ENCODE peak calls at places on chromosome 13, in six cellular contexts. One of them, this sample, is unnamed.

GRCh38 chr13:94198666-94199065 is 280.8 kb downstream of the DCT start:
- DNase-seq in hippocampal formation: no peak
- DNase-seq in ACHN: no peak
- DNase-seq in neural crest cell: no peak
- DNase-seq in stimulated activated CD8-positive, alpha-beta memory T cell treated with anti-CD3 and anti-CD28 coated beads, Interleukin-4, amount 100 ng/mL, for 1 hour: no peak
- DNase-seq in cardiac muscle cell: no peak
- DNase-seq in this sample: no peak

GRCh38 chr13:70896136-70896535 is 787.9 kb upstream of the KLHL1 start:
- DNase-seq in stimulated activated CD8-positive, alpha-beta memory T cell treated with anti-CD3 and anti-CD28 coated beads, Interleukin-4, amount 100 ng/mL, for 1 hour: no peak
- DNase-seq in neural crest cell: no peak
- DNase-seq in cardiac muscle cell: no peak
- DNase-seq in ACHN: no peak
- DNase-seq in hippocampal formation: no peak
- DNase-seq in this sample: no peak

GRCh38 chr13:35733832-35734231 is 257.3 kb upstream of the MAB21L1 start:
- DNase-seq in hippocampal formation: no peak
- DNase-seq in neural crest cell: no peak
- DNase-seq in stimulated activated CD8-positive, alpha-beta memory T cell treated with anti-CD3 and anti-CD28 coated beads, Interleukin-4, amount 100 ng/mL, for 1 hour: no peak
- DNase-seq in cardiac muscle cell: no peak
- DNase-seq in ACHN: no peak
- DNase-seq in this sample: no peak

GRCh38 chr13:72504026-72504925 is 223.2 kb downstream of the MZT1 start:
- DNase-seq in cardiac muscle cell: no peak
- DNase-seq in neural crest cell: no peak
- DNase-seq in hippocampal formation: peak; percentile 35
- DNase-seq in ACHN: peak; percentile 0
- DNase-seq in stimulated activated CD8-positive, alpha-beta memory T cell treated with anti-CD3 and anti-CD28 coated beads, Interleukin-4, amount 100 ng/mL, for 1 hour: no peak
- DNase-seq in this sample: no peak

GRCh38 chr13:31160857-31161582 is 684 bp downstream of the HSPH1 start:
- DNase-seq in cardiac muscle cell: peak; percentile 86
- DNase-seq in hippocampal formation: peak; percentile 52
- DNase-seq in ACHN: peak; percentile 70
- DNase-seq in stimulated activated CD8-positive, alpha-beta memory T cell treated with anti-CD3 and anti-CD28 coated beads, Interleukin-4, amount 100 ng/mL, for 1 hour: peak; percentile 1
- DNase-seq in neural crest cell: peak; percentile 42
- DNase-seq in this sample: peak; percentile 38

GRCh38 chr13:28659611-28659970 is 661 bp downstream of the POMP start:
- DNase-seq in neural crest cell: no peak
- DNase-seq in stimulated activated CD8-positive, alpha-beta memory T cell treated with anti-CD3 and anti-CD28 coated beads, Interleukin-4, amount 100 ng/mL, for 1 hour: no peak
- DNase-seq in cardiac muscle cell: no peak
- DNase-seq in ACHN: peak; percentile 65
- DNase-seq in hippocampal formation: no peak
- DNase-seq in this sample: no peak

GRCh38 chr13:104586010-104586746 is 1520.0 kb upstream of the SLC10A2 start:
- DNase-seq in ACHN: peak; percentile 77
- DNase-seq in cardiac muscle cell: no peak
- DNase-seq in neural crest cell: no peak
- DNase-seq in stimulated activated CD8-positive, alpha-beta memory T cell treated with anti-CD3 and anti-CD28 coated beads, Interleukin-4, amount 100 ng/mL, for 1 hour: no peak
- DNase-seq in hippocampal formation: no peak
- DNase-seq in this sample: peak; percentile 19

GRCh38 chr13:41053384-41053826 is 7.9 kb upstream of the WBP4 start:
- DNase-seq in neural crest cell: no peak
- DNase-seq in stimulated activated CD8-positive, alpha-beta memory T cell treated with anti-CD3 and anti-CD28 coated beads, Interleukin-4, amount 100 ng/mL, for 1 hour: no peak
- DNase-seq in ACHN: no peak
- DNase-seq in hippocampal formation: no peak
- DNase-seq in cardiac muscle cell: no peak
- DNase-seq in this sample: no peak

GRCh38 chr13:75704194-75704941 is 68.2 kb downstream of the LMO7 start:
- DNase-seq in cardiac muscle cell: peak; percentile 11
- DNase-seq in hippocampal formation: no peak
- DNase-seq in ACHN: no peak
- DNase-seq in stimulated activated CD8-positive, alpha-beta memory T cell treated with anti-CD3 and anti-CD28 coated beads, Interleukin-4, amount 100 ng/mL, for 1 hour: no peak
- DNase-seq in neural crest cell: no peak
- DNase-seq in this sample: no peak

GRCh38 chr13:43988302-43988701 is 108.6 kb downstream of the LACC1 start:
- DNase-seq in hippocampal formation: no peak
- DNase-seq in stimulated activated CD8-positive, alpha-beta memory T cell treated with anti-CD3 and anti-CD28 coated beads, Interleukin-4, amount 100 ng/mL, for 1 hour: no peak
- DNase-seq in neural crest cell: no peak
- DNase-seq in cardiac muscle cell: no peak
- DNase-seq in ACHN: no peak
- DNase-seq in this sample: peak; percentile 53

GRCh38 chr13:111336666-111337065 is 16.2 kb downstream of the TEX29 start:
- DNase-seq in ACHN: no peak
- DNase-seq in stimulated activated CD8-positive, alpha-beta memory T cell treated with anti-CD3 and anti-CD28 coated beads, Interleukin-4, amount 100 ng/mL, for 1 hour: no peak
- DNase-seq in hippocampal formation: no peak
- DNase-seq in cardiac muscle cell: no peak
- DNase-seq in neural crest cell: no peak
- DNase-seq in this sample: no peak

GRCh38 chr13:98478134-98479129 is 98.5 kb downstream of the STK24 start:
- DNase-seq in ACHN: peak; percentile 67
- DNase-seq in stimulated activated CD8-positive, alpha-beta memory T cell treated with anti-CD3 and anti-CD28 coated beads, Interleukin-4, amount 100 ng/mL, for 1 hour: no peak
- DNase-seq in neural crest cell: no peak
- DNase-seq in cardiac muscle cell: peak; percentile 27
- DNase-seq in hippocampal formation: no peak
- DNase-seq in this sample: no peak

GRCh38 chr13:105035092-105035491 is 1500.4 kb downstream of the EFNB2 start:
- DNase-seq in hippocampal formation: no peak
- DNase-seq in neural crest cell: no peak
- DNase-seq in ACHN: no peak
- DNase-seq in cardiac muscle cell: no peak
- DNase-seq in stimulated activated CD8-positive, alpha-beta memory T cell treated with anti-CD3 and anti-CD28 coated beads, Interleukin-4, amount 100 ng/mL, for 1 hour: no peak
- DNase-seq in this sample: no peak

GRCh38 chr13:46641274-46642081 is 88.5 kb downstream of the LRCH1 start:
- DNase-seq in cardiac muscle cell: no peak
- DNase-seq in ACHN: no peak
- DNase-seq in stimulated activated CD8-positive, alpha-beta memory T cell treated with anti-CD3 and anti-CD28 coated beads, Interleukin-4, amount 100 ng/mL, for 1 hour: no peak
- DNase-seq in neural crest cell: no peak
- DNase-seq in hippocampal formation: no peak
- DNase-seq in this sample: no peak

GRCh38 chr13:27678306-27679040 is 56.8 kb downstream of the POLR1D start:
- DNase-seq in hippocampal formation: no peak
- DNase-seq in cardiac muscle cell: no peak
- DNase-seq in neural crest cell: no peak
- DNase-seq in ACHN: no peak
- DNase-seq in stimulated activated CD8-positive, alpha-beta memory T cell treated with anti-CD3 and anti-CD28 coated beads, Interleukin-4, amount 100 ng/mL, for 1 hour: no peak
- DNase-seq in this sample: no peak

GRCh38 chr13:40401911-40402776 is 264.3 kb downstream of the FOXO1 start:
- DNase-seq in stimulated activated CD8-positive, alpha-beta memory T cell treated with anti-CD3 and anti-CD28 coated beads, Interleukin-4, amount 100 ng/mL, for 1 hour: no peak
- DNase-seq in hippocampal formation: peak; percentile 36
- DNase-seq in cardiac muscle cell: no peak
- DNase-seq in ACHN: peak; percentile 78
- DNase-seq in neural crest cell: no peak
- DNase-seq in this sample: peak; percentile 91

GRCh38 chr13:28707629-28708427 is 10.9 kb downstream of the SLC46A3 start:
- DNase-seq in hippocampal formation: peak; percentile 23
- DNase-seq in neural crest cell: no peak
- DNase-seq in ACHN: no peak
- DNase-seq in stimulated activated CD8-positive, alpha-beta memory T cell treated with anti-CD3 and anti-CD28 coated beads, Interleukin-4, amount 100 ng/mL, for 1 hour: no peak
- DNase-seq in cardiac muscle cell: no peak
- DNase-seq in this sample: no peak

GRCh38 chr13:100559886-100560285 is 28.7 kb downstream of the GGACT start:
- DNase-seq in cardiac muscle cell: no peak
- DNase-seq in ACHN: no peak
- DNase-seq in neural crest cell: no peak
- DNase-seq in stimulated activated CD8-positive, alpha-beta memory T cell treated with anti-CD3 and anti-CD28 coated beads, Interleukin-4, amount 100 ng/mL, for 1 hour: no peak
- DNase-seq in hippocampal formation: no peak
- DNase-seq in this sample: no peak

GRCh38 chr13:43329702-43330101 is 306.3 kb downstream of the DNAJC15 start:
- DNase-seq in cardiac muscle cell: no peak
- DNase-seq in ACHN: no peak
- DNase-seq in stimulated activated CD8-positive, alpha-beta memory T cell treated with anti-CD3 and anti-CD28 coated beads, Interleukin-4, amount 100 ng/mL, for 1 hour: no peak
- DNase-seq in neural crest cell: no peak
- DNase-seq in hippocampal formation: no peak
- DNase-seq in this sample: no peak

GRCh38 chr13:37072024-37072423 is 12.5 kb upstream of the SUPT20H start:
- DNase-seq in hippocampal formation: no peak
- DNase-seq in ACHN: no peak
- DNase-seq in neural crest cell: no peak
- DNase-seq in stimulated activated CD8-positive, alpha-beta memory T cell treated with anti-CD3 and anti-CD28 coated beads, Interleukin-4, amount 100 ng/mL, for 1 hour: no peak
- DNase-seq in cardiac muscle cell: no peak
- DNase-seq in this sample: no peak

GRCh38 chr13:44763604-44764311 is 187.6 kb upstream of the TSC22D1 start:
- DNase-seq in stimulated activated CD8-positive, alpha-beta memory T cell treated with anti-CD3 and anti-CD28 coated beads, Interleukin-4, amount 100 ng/mL, for 1 hour: no peak
- DNase-seq in neural crest cell: peak; percentile 7
- DNase-seq in cardiac muscle cell: no peak
- DNase-seq in hippocampal formation: no peak
- DNase-seq in ACHN: no peak
- DNase-seq in this sample: no peak

GRCh38 chr13:31038834-31039552 is 106.5 kb downstream of the TEX26 start:
- DNase-seq in neural crest cell: no peak
- DNase-seq in cardiac muscle cell: no peak
- DNase-seq in hippocampal formation: no peak
- DNase-seq in ACHN: peak; percentile 22
- DNase-seq in stimulated activated CD8-positive, alpha-beta memory T cell treated with anti-CD3 and anti-CD28 coated beads, Interleukin-4, amount 100 ng/mL, for 1 hour: no peak
- DNase-seq in this sample: no peak

GRCh38 chr13:78060966-78061365 is 142.3 kb upstream of the EDNRB start:
- DNase-seq in cardiac muscle cell: no peak
- DNase-seq in ACHN: no peak
- DNase-seq in hippocampal formation: no peak
- DNase-seq in stimulated activated CD8-positive, alpha-beta memory T cell treated with anti-CD3 and anti-CD28 coated beads, Interleukin-4, amount 100 ng/mL, for 1 hour: no peak
- DNase-seq in neural crest cell: no peak
- DNase-seq in this sample: peak; percentile 5

This sample was measured in PC-9.